ENCODE peak calls at places on chromosomes 16 and 17, in ten cellular contexts. One of them, this sample, is unnamed.

GRCh38 chr17:8163978-8164814 is 1.4 kb upstream of the VAMP2 start:
- DNase-seq in nephron progenitor cell: peak
- DNase-seq in gastrocnemius medialis: peak
- DNase-seq in NB4: peak
- DNase-seq in AG09319: no peak
- DNase-seq in GM10248: peak
- DNase-seq in ascending aorta: peak
- DNase-seq in left ventricle myocardium inferior: peak
- DNase-seq in foreskin fibroblast: peak
- DNase-seq in B cell: no peak
- DNase-seq in this sample: peak

GRCh38 chr16:87149051-87149450 is 168.1 kb downstream of the C16orf95 start:
- DNase-seq in nephron progenitor cell: no peak
- DNase-seq in gastrocnemius medialis: no peak
- DNase-seq in NB4: no peak
- DNase-seq in AG09319: no peak
- DNase-seq in GM10248: no peak
- DNase-seq in ascending aorta: no peak
- DNase-seq in left ventricle myocardium inferior: no peak
- DNase-seq in foreskin fibroblast: peak
- DNase-seq in B cell: no peak
- DNase-seq in this sample: peak

GRCh38 chr16:84056933-84057332 is 14.3 kb upstream of the SLC38A8 start:
- DNase-seq in nephron progenitor cell: no peak
- DNase-seq in gastrocnemius medialis: no peak
- DNase-seq in NB4: no peak
- DNase-seq in AG09319: no peak
- DNase-seq in GM10248: no peak
- DNase-seq in ascending aorta: no peak
- DNase-seq in left ventricle myocardium inferior: no peak
- DNase-seq in foreskin fibroblast: no peak
- DNase-seq in B cell: no peak
- DNase-seq in this sample: no peak

GRCh38 chr16:80263848-80264694 is 276.7 kb upstream of the DYNLRB2 start:
- DNase-seq in nephron progenitor cell: no peak
- DNase-seq in gastrocnemius medialis: no peak
- DNase-seq in NB4: no peak
- DNase-seq in AG09319: no peak
- DNase-seq in GM10248: no peak
- DNase-seq in ascending aorta: no peak
- DNase-seq in left ventricle myocardium inferior: no peak
- DNase-seq in foreskin fibroblast: no peak
- DNase-seq in B cell: no peak
- DNase-seq in this sample: no peak

GRCh38 chr17:58755269-58755576 is 431 bp upstream of the PPM1E start:
- DNase-seq in nephron progenitor cell: no peak
- DNase-seq in gastrocnemius medialis: no peak
- DNase-seq in NB4: no peak
- DNase-seq in AG09319: no peak
- DNase-seq in GM10248: no peak
- DNase-seq in ascending aorta: no peak
- DNase-seq in left ventricle myocardium inferior: no peak
- DNase-seq in foreskin fibroblast: no peak
- DNase-seq in B cell: no peak
- DNase-seq in this sample: no peak

GRCh38 chr17:78132767-78133178 is 2.2 kb downstream of the TMC8 start:
- DNase-seq in nephron progenitor cell: no peak
- DNase-seq in gastrocnemius medialis: no peak
- DNase-seq in NB4: no peak
- DNase-seq in AG09319: no peak
- DNase-seq in GM10248: no peak
- DNase-seq in ascending aorta: no peak
- DNase-seq in left ventricle myocardium inferior: no peak
- DNase-seq in foreskin fibroblast: no peak
- DNase-seq in B cell: no peak
- DNase-seq in this sample: no peak

GRCh38 chr16:86508947-86509758 is 1.2 kb upstream of the FOXF1 start:
- DNase-seq in nephron progenitor cell: peak
- DNase-seq in gastrocnemius medialis: no peak
- DNase-seq in NB4: peak
- DNase-seq in AG09319: peak
- DNase-seq in GM10248: peak
- DNase-seq in ascending aorta: no peak
- DNase-seq in left ventricle myocardium inferior: peak
- DNase-seq in foreskin fibroblast: peak
- DNase-seq in B cell: no peak
- DNase-seq in this sample: peak

GRCh38 chr16:13896543-13897182 is 23.3 kb upstream of the ERCC4 start:
- DNase-seq in nephron progenitor cell: no peak
- DNase-seq in gastrocnemius medialis: no peak
- DNase-seq in NB4: peak
- DNase-seq in AG09319: no peak
- DNase-seq in GM10248: no peak
- DNase-seq in ascending aorta: no peak
- DNase-seq in left ventricle myocardium inferior: no peak
- DNase-seq in foreskin fibroblast: peak
- DNase-seq in B cell: no peak
- DNase-seq in this sample: no peak

DNA sequence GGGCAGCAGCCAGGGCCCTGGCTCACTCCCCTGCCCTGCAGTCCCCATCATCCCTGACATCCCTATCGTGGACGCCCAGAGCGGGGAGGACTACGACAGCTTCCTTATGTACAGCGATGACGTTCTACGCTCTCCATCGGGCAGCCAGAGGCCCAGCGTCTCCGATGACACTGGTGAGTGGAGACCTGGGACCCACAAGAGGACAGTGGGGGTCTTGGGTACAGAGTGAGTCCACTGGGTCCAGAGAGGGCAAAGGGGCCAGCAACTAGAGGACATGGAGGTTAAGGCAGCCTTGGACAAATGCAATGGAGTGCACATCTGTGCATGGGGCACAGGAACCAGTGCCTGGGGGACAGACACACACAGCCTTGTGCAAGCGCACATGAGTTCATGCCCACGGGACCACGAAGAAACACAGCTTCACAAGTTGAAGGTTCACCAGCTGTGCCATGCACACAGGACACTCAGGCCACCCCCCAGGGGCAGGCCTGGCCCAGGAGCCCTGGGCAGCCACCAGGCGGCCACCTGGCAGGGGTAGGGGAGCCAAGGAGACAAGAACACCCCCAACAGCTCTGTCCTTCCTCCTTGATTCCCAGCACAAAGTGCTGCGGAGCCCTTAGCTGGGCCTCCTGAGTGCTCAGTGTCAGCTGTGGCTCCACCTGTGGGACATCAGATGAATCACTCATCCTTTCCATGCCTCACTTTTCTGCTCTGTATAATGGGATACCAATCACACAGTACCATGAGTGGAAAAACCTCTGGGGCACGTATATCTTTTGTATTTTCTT is 12.4 kb downstream of the GALK1 start:
- DNase-seq in nephron progenitor cell: no peak
- DNase-seq in gastrocnemius medialis: no peak
- DNase-seq in NB4: no peak
- DNase-seq in AG09319: no peak
- DNase-seq in GM10248: peak
- DNase-seq in ascending aorta: no peak
- DNase-seq in left ventricle myocardium inferior: no peak
- DNase-seq in foreskin fibroblast: no peak
- DNase-seq in B cell: no peak
- DNase-seq in this sample: no peak
- TF ChIP-seq CTCF in nephron progenitor cell: no peak
- TF ChIP-seq CTCF in gastrocnemius medialis: no peak
- TF ChIP-seq CTCF in NB4: no peak
- TF ChIP-seq CTCF in AG09319: no peak
- TF ChIP-seq CTCF in GM10248: peak
- TF ChIP-seq CTCF in ascending aorta: no peak
- TF ChIP-seq CTCF in left ventricle myocardium inferior: no peak
- TF ChIP-seq CTCF in foreskin fibroblast: no peak
- TF ChIP-seq CTCF in B cell: no peak
- TF ChIP-seq CTCF in this sample: no peak

DNA sequence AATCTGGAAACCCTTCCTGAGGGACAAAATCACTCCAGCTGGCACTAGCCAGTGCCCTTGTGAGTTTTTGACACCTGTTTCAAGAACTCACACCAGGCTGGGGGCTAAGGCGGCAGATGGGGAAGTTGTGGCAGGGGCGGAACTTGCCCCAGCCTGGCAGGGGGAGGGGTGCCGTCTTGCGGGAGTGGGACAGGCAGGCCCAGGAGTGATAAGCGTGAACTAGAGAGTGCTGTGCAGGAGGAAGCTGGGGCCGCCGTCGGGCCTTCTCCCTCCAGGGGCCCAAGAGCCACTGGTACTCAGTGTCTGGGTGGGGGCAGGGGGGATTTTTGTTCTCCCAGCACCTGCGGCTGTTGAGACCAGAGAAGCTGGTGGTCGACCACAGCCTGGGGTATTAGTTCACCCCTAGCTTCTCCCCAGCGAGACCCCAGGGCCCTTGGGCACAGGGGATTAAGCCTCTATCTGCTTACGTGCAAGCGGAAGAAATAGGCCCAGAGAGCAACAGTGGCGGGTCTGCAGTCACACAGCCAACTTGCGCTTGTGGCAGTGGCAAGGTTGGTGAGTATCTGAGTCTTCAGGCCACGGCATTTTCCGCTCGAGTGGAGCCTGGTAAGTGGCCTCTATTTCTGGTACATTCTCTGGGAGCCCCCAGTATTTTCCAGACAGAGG is 40.1 kb upstream of the PLCG2 start:
- DNase-seq in nephron progenitor cell: no peak
- DNase-seq in gastrocnemius medialis: no peak
- DNase-seq in NB4: peak
- DNase-seq in AG09319: no peak
- DNase-seq in GM10248: peak
- DNase-seq in ascending aorta: no peak
- DNase-seq in left ventricle myocardium inferior: peak
- DNase-seq in foreskin fibroblast: no peak
- DNase-seq in B cell: peak
- DNase-seq in this sample: no peak
- TF ChIP-seq CTCF in nephron progenitor cell: no peak
- TF ChIP-seq CTCF in gastrocnemius medialis: no peak
- TF ChIP-seq CTCF in NB4: no peak
- TF ChIP-seq CTCF in AG09319: no peak
- TF ChIP-seq CTCF in GM10248: no peak
- TF ChIP-seq CTCF in ascending aorta: no peak
- TF ChIP-seq CTCF in left ventricle myocardium inferior: no peak
- TF ChIP-seq CTCF in foreskin fibroblast: no peak
- TF ChIP-seq CTCF in B cell: no peak
- TF ChIP-seq CTCF in this sample: no peak

DNA sequence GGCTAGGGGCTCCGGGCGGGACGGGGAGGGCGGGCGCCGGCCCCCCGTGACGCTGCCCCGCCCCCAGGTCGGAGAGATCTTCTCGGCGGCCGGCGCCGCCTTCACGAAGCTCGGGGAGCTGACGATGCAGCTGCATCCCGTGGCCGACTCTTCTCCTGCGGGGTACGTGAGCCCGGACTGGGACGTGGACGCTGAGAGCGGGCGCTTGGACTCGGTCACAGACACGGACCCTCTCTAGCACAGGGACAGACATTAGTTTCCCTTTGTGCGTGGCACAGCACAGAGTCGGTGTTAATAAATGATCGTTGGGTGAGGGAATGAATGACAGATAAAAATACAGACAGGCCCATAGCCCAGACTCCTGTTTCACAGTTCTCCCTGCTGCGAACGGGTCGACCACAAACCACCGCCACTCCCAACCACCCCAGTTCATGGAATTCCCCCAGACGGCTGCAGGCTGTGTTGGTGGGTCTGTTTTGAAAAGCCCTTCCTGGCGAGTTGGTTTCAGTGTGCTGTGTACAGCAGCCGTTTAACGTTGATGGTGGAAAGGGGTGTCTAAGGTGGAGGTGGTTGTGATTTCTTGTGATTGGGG is 2.7 kb downstream of the RNASEK start:
- DNase-seq in nephron progenitor cell: no peak
- DNase-seq in gastrocnemius medialis: no peak
- DNase-seq in NB4: peak
- DNase-seq in AG09319: no peak
- DNase-seq in GM10248: peak
- DNase-seq in ascending aorta: no peak
- DNase-seq in left ventricle myocardium inferior: no peak
- DNase-seq in foreskin fibroblast: no peak
- DNase-seq in B cell: peak
- DNase-seq in this sample: peak
- TF ChIP-seq CTCF in nephron progenitor cell: no peak
- TF ChIP-seq CTCF in gastrocnemius medialis: no peak
- TF ChIP-seq CTCF in NB4: no peak
- TF ChIP-seq CTCF in AG09319: no peak
- TF ChIP-seq CTCF in GM10248: no peak
- TF ChIP-seq CTCF in ascending aorta: no peak
- TF ChIP-seq CTCF in left ventricle myocardium inferior: peak
- TF ChIP-seq CTCF in foreskin fibroblast: no peak
- TF ChIP-seq CTCF in B cell: peak
- TF ChIP-seq CTCF in this sample: peak

GRCh38 chr16:71846443-71846842 is 667 bp downstream of the ATXN1L start:
- DNase-seq in nephron progenitor cell: peak
- DNase-seq in gastrocnemius medialis: no peak
- DNase-seq in NB4: peak
- DNase-seq in AG09319: no peak
- DNase-seq in GM10248: no peak
- DNase-seq in ascending aorta: no peak
- DNase-seq in left ventricle myocardium inferior: no peak
- DNase-seq in foreskin fibroblast: no peak
- DNase-seq in B cell: no peak
- DNase-seq in this sample: no peak

GRCh38 chr16:71843517-71844031 is 2.2 kb upstream of the ATXN1L start:
- DNase-seq in nephron progenitor cell: no peak
- DNase-seq in gastrocnemius medialis: no peak
- DNase-seq in NB4: no peak
- DNase-seq in AG09319: no peak
- DNase-seq in GM10248: no peak
- DNase-seq in ascending aorta: no peak
- DNase-seq in left ventricle myocardium inferior: no peak
- DNase-seq in foreskin fibroblast: no peak
- DNase-seq in B cell: no peak
- DNase-seq in this sample: no peak

GRCh38 chr16:71847096-71847495 is 1.3 kb downstream of the ATXN1L start:
- DNase-seq in nephron progenitor cell: no peak
- DNase-seq in gastrocnemius medialis: no peak
- DNase-seq in NB4: no peak
- DNase-seq in AG09319: no peak
- DNase-seq in GM10248: no peak
- DNase-seq in ascending aorta: no peak
- DNase-seq in left ventricle myocardium inferior: no peak
- DNase-seq in foreskin fibroblast: no peak
- DNase-seq in B cell: no peak
- DNase-seq in this sample: no peak

GRCh38 chr16:71848622-71849021 is 2.8 kb downstream of the ATXN1L start:
- DNase-seq in nephron progenitor cell: no peak
- DNase-seq in gastrocnemius medialis: no peak
- DNase-seq in NB4: no peak
- DNase-seq in AG09319: no peak
- DNase-seq in GM10248: no peak
- DNase-seq in ascending aorta: no peak
- DNase-seq in left ventricle myocardium inferior: no peak
- DNase-seq in foreskin fibroblast: no peak
- DNase-seq in B cell: no peak
- DNase-seq in this sample: no peak

DNA sequence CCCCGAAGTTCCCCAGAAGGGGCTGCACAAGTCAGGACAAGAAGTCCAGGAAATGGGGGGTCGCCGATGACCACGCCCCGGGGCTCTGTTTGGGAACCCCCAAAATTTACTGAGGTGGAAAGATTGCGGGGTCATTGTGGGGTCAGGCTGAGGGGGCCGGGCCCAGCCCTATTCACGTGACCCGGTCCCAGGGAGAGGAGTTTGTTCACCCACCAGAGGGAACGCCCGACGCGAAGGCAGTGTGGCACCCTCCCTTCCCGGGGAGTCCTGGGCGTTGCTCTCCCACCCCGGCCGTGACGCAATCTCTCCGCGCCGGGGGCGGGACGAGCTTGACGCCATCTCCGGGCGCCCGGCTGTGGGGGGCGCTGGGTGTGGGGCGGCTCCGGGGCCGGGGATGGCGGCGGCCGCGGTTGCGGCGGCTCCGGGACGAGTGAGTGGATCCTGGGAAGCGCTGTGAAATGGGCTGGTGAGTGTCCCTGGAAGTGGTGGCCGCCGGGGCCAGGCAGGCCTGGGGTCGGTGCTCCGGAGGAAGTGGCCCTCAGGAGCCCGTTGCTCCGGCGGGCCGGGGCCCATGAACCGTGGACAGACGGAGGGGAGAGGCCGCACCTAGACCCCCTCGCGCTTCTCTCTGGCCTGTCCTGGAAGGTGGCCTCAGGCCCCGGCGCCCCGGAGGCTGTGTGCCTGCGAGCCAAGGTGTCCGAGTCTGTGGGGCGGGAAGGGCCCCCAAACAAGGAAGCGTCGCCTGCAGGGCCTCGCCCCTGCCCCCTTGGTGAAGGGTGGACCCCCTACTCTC is at the start of gene ATXN1L:
- DNase-seq in nephron progenitor cell: peak
- DNase-seq in gastrocnemius medialis: peak
- DNase-seq in NB4: peak
- DNase-seq in AG09319: peak
- DNase-seq in GM10248: peak
- DNase-seq in ascending aorta: peak
- DNase-seq in left ventricle myocardium inferior: peak
- DNase-seq in foreskin fibroblast: peak
- DNase-seq in B cell: peak
- DNase-seq in this sample: peak
- TF ChIP-seq CTCF in nephron progenitor cell: no peak
- TF ChIP-seq CTCF in gastrocnemius medialis: no peak
- TF ChIP-seq CTCF in NB4: no peak
- TF ChIP-seq CTCF in AG09319: no peak
- TF ChIP-seq CTCF in GM10248: no peak
- TF ChIP-seq CTCF in ascending aorta: no peak
- TF ChIP-seq CTCF in left ventricle myocardium inferior: peak
- TF ChIP-seq CTCF in foreskin fibroblast: no peak
- TF ChIP-seq CTCF in B cell: no peak
- TF ChIP-seq CTCF in this sample: peak

This sample was measured in HFFc6.